ENCODE peak calls at places on chromosomes 4 and X, in five cellular contexts. One of them, this sample, is unnamed.

GRCh38 chrX:73683236-73683859 is 120.4 kb downstream of the CHIC1 start:
- DNase-seq in cardiac muscle cell: peak; percentile 16
- DNase-seq in IMR-90: no peak
- DNase-seq in nucleus accumbens: no peak
- DNase-seq in right atrium auricular region: no peak
- DNase-seq in this sample: no peak

GRCh38 chrX:154013614-154014360 is 5.9 kb downstream of the IRAK1 start:
- DNase-seq in right atrium auricular region: no peak
- DNase-seq in cardiac muscle cell: peak; percentile 36
- DNase-seq in IMR-90: peak; percentile 10
- DNase-seq in nucleus accumbens: peak; percentile 9
- DNase-seq in this sample: peak; percentile 48

GRCh38 chrX:135923353-135923752 is 29.8 kb downstream of the SAGE1 start:
- DNase-seq in cardiac muscle cell: no peak
- DNase-seq in nucleus accumbens: no peak
- DNase-seq in right atrium auricular region: no peak
- DNase-seq in IMR-90: no peak
- DNase-seq in this sample: no peak

GRCh38 chrX:96182366-96182765 is 502.3 kb upstream of the DIAPH2 start:
- DNase-seq in right atrium auricular region: no peak
- DNase-seq in cardiac muscle cell: peak; percentile 42
- DNase-seq in IMR-90: peak; percentile 15
- DNase-seq in nucleus accumbens: no peak
- DNase-seq in this sample: no peak

GRCh38 chr4:84870398-84871163 is 95.9 kb downstream of the WDFY3 start:
- DNase-seq in cardiac muscle cell: peak; percentile 79
- DNase-seq in right atrium auricular region: no peak
- DNase-seq in nucleus accumbens: no peak
- DNase-seq in IMR-90: peak; percentile 76
- DNase-seq in this sample: no peak

GRCh38 chrX:39631275-39631674 is 466.5 kb downstream of the BCOR start:
- DNase-seq in nucleus accumbens: no peak
- DNase-seq in right atrium auricular region: no peak
- DNase-seq in IMR-90: no peak
- DNase-seq in cardiac muscle cell: no peak
- DNase-seq in this sample: no peak

GRCh38 chrX:103330601-103331397 is 760 bp downstream of the TCEAL7 start:
- DNase-seq in IMR-90: peak; percentile 2
- DNase-seq in nucleus accumbens: no peak
- DNase-seq in right atrium auricular region: no peak
- DNase-seq in cardiac muscle cell: peak; percentile 16
- DNase-seq in this sample: no peak

GRCh38 chr4:70571772-70572171 is 20.3 kb upstream of the AMBN start:
- DNase-seq in right atrium auricular region: no peak
- DNase-seq in cardiac muscle cell: no peak
- DNase-seq in nucleus accumbens: no peak
- DNase-seq in IMR-90: no peak
- DNase-seq in this sample: no peak

GRCh38 chr4:54082168-54082567 is 17.8 kb upstream of the CHIC2 start:
- DNase-seq in IMR-90: peak; percentile 100
- DNase-seq in right atrium auricular region: no peak
- DNase-seq in nucleus accumbens: no peak
- DNase-seq in cardiac muscle cell: peak; percentile 98
- DNase-seq in this sample: no peak

GRCh38 chrX:12981880-12982279 is 7.0 kb downstream of the TMSB4X start:
- DNase-seq in nucleus accumbens: no peak
- DNase-seq in cardiac muscle cell: no peak
- DNase-seq in right atrium auricular region: no peak
- DNase-seq in IMR-90: no peak
- DNase-seq in this sample: no peak

GRCh38 chr4:186653973-186654372 is 69.7 kb downstream of the FAT1 start:
- DNase-seq in cardiac muscle cell: no peak
- DNase-seq in nucleus accumbens: no peak
- DNase-seq in right atrium auricular region: no peak
- DNase-seq in IMR-90: no peak
- DNase-seq in this sample: no peak

GRCh38 chr4:169963998-169964397 is 62.2 kb downstream of the MFAP3L start:
- DNase-seq in IMR-90: no peak
- DNase-seq in nucleus accumbens: no peak
- DNase-seq in right atrium auricular region: no peak
- DNase-seq in cardiac muscle cell: no peak
- DNase-seq in this sample: no peak

GRCh38 chr4:38782452-38783108 is at the start of gene TLR10:
- DNase-seq in nucleus accumbens: no peak
- DNase-seq in cardiac muscle cell: peak; percentile 67
- DNase-seq in IMR-90: peak; percentile 52
- DNase-seq in right atrium auricular region: no peak
- DNase-seq in this sample: peak; percentile 25

GRCh38 chr4:55458164-55458563 is 62.4 kb downstream of the TMEM165 start:
- DNase-seq in right atrium auricular region: no peak
- DNase-seq in IMR-90: peak; percentile 46
- DNase-seq in nucleus accumbens: no peak
- DNase-seq in cardiac muscle cell: peak; percentile 41
- DNase-seq in this sample: no peak

GRCh38 chr4:70670332-70671014 is 4.2 kb upstream of the JCHAIN start:
- DNase-seq in IMR-90: peak; percentile 75
- DNase-seq in cardiac muscle cell: no peak
- DNase-seq in nucleus accumbens: no peak
- DNase-seq in right atrium auricular region: no peak
- DNase-seq in this sample: no peak

GRCh38 chr4:22514001-22514400 is 1.9 kb downstream of the ADGRA3 start:
- DNase-seq in cardiac muscle cell: peak; percentile 36
- DNase-seq in right atrium auricular region: no peak
- DNase-seq in nucleus accumbens: no peak
- DNase-seq in IMR-90: peak; percentile 91
- DNase-seq in this sample: no peak

GRCh38 chr4:26317766-26318165 is 3.0 kb upstream of the RBPJ start:
- DNase-seq in cardiac muscle cell: no peak
- DNase-seq in IMR-90: no peak
- DNase-seq in right atrium auricular region: no peak
- DNase-seq in nucleus accumbens: no peak
- DNase-seq in this sample: no peak

GRCh38 chr4:2340272-2341061 is 78.0 kb downstream of the ZFYVE28 start:
- DNase-seq in right atrium auricular region: peak; percentile 30
- DNase-seq in nucleus accumbens: no peak
- DNase-seq in IMR-90: no peak
- DNase-seq in cardiac muscle cell: no peak
- DNase-seq in this sample: no peak

GRCh38 chrX:88613338-88613737 is 133.7 kb upstream of the CPXCR1 start:
- DNase-seq in right atrium auricular region: no peak
- DNase-seq in nucleus accumbens: no peak
- DNase-seq in cardiac muscle cell: peak; percentile 16
- DNase-seq in IMR-90: no peak
- DNase-seq in this sample: no peak

GRCh38 chrX:110284159-110284558 is 33.7 kb downstream of the AMMECR1 start:
- DNase-seq in cardiac muscle cell: peak; percentile 78
- DNase-seq in IMR-90: peak; percentile 88
- DNase-seq in nucleus accumbens: no peak
- DNase-seq in right atrium auricular region: no peak
- DNase-seq in this sample: no peak

GRCh38 chr4:56681158-56681848 is at the start of gene HOPX:
- DNase-seq in nucleus accumbens: no peak
- DNase-seq in right atrium auricular region: peak; percentile 60
- DNase-seq in cardiac muscle cell: peak; percentile 67
- DNase-seq in IMR-90: no peak
- DNase-seq in this sample: peak; percentile 78

GRCh38 chr4:98473046-98473445 is 185.4 kb downstream of the TSPAN5 start:
- DNase-seq in right atrium auricular region: no peak
- DNase-seq in nucleus accumbens: no peak
- DNase-seq in cardiac muscle cell: peak; percentile 27
- DNase-seq in IMR-90: peak; percentile 13
- DNase-seq in this sample: no peak

GRCh38 chrX:110415440-110416167 is 57.0 kb downstream of the RTL9 start:
- DNase-seq in cardiac muscle cell: peak; percentile 40
- DNase-seq in right atrium auricular region: no peak
- DNase-seq in IMR-90: peak; percentile 74
- DNase-seq in nucleus accumbens: no peak
- DNase-seq in this sample: no peak

GRCh38 chr4:80077639-80078038 is 4.6 kb upstream of the ANTXR2 start:
- DNase-seq in cardiac muscle cell: peak; percentile 25
- DNase-seq in right atrium auricular region: no peak
- DNase-seq in nucleus accumbens: no peak
- DNase-seq in IMR-90: peak; percentile 69
- DNase-seq in this sample: peak; percentile 15

This sample was measured in activated naive CD4-positive, alpha-beta T cell treated with anti-CD3 and anti-CD28 coated beads, Interleukin-2, amount 50 U/mL, for 16 hours.